ENCODE peak calls at places on chromosome 14, in eight cellular contexts. F is activated T-cell treated with anti-CD3 and anti-CD28 coated beads, Interleukin-2, amount 50 U/mL, for 4 hours; H is globus pallidus; J is sciatic nerve; A is A549; S is stimulated activated CD4-positive, alpha-beta T cell treated with anti-CD3 and anti-CD28 coated beads, Interleukin-1b, Interleukin-23, amount 100 ng/mL, for 24 hours; I is activated T-helper 1 cell treated with anti-CD3 and anti-CD28 coated beads, Interleukin-2, amount 50 U/mL, for 16 hours; M is activated gamma-delta T cell treated with Interleukin-2 at 50 U/mL for 16 hours. O is an unnamed sample.

GRCh38 chr14:87148655-87149054 is 844.3 kb downstream of the GALC start:
- DNase-seq in H (no peak), M (no peak), S (no peak), A (no peak), J (no peak), I (no peak), F (no peak), O (no peak)

GRCh38 chr14:23306412-23307145 is at the start of gene BCL2L2:
- DNase-seq in S (no peak), I (no peak), M (no peak), J (peak), A (peak), H (peak), F (no peak), O (no peak)

GRCh38 chr14:43479751-43480150 is 1027.3 kb downstream of the FSCB start:
- DNase-seq in A (no peak), H (no peak), S (no peak), M (no peak), J (no peak), F (no peak), I (no peak), O (no peak)

GRCh38 chr14:35406811-35407630 is 2.5 kb upstream of the NFKBIA start:
- DNase-seq in J (no peak), M (no peak), S (no peak), F (no peak), H (peak), A (peak), I (no peak), O (no peak)

GRCh38 chr14:104817930-104818713 is 17.2 kb downstream of the ZBTB42 start:
- DNase-seq in M (no peak), I (no peak), A (no peak), F (no peak), H (no peak), J (peak), S (no peak), O (no peak)

GRCh38 chr14:45252356-45253069 is 489 bp downstream of the MIS18BP1 start:
- DNase-seq in F (no peak), I (no peak), A (no peak), S (no peak), M (no peak), H (no peak), J (no peak), O (no peak)

GRCh38 chr14:53954551-53955233 is 1.9 kb downstream of the BMP4 start:
- DNase-seq in A (no peak), H (no peak), I (no peak), M (no peak), S (no peak), F (no peak), J (peak), O (no peak)

GRCh38 chr14:99838555-99839193 is 45.5 kb downstream of the EML1 start:
- DNase-seq in A (no peak), S (no peak), F (no peak), I (no peak), H (no peak), J (no peak), M (no peak), O (peak)

GRCh38 chr14:51776102-51776894 is 84.1 kb upstream of the GNG2 start:
- DNase-seq in M (peak), S (peak), A (peak), F (no peak), J (peak), H (peak), I (no peak), O (no peak)